ENCODE peak calls at places on chromosomes 5 and 9, in seven cellular contexts. One of them, this sample, is unnamed.

GRCh38 chr5:131148835-131149234 is 16.2 kb downstream of the HINT1 start:
- DNase-seq in uterus: no peak
- DNase-seq in retinal pigment epithelial cell: no peak
- DNase-seq in suprapubic skin: no peak
- DNase-seq in cardiac muscle cell: no peak
- DNase-seq in dorsolateral prefrontal cortex: no peak
- DNase-seq in BE2C: no peak
- DNase-seq in this sample: no peak

GRCh38 chr5:40475546-40475945 is 204.2 kb upstream of the PTGER4 start:
- DNase-seq in uterus: no peak
- DNase-seq in retinal pigment epithelial cell: no peak
- DNase-seq in suprapubic skin: no peak
- DNase-seq in cardiac muscle cell: no peak
- DNase-seq in dorsolateral prefrontal cortex: no peak
- DNase-seq in BE2C: no peak
- DNase-seq in this sample: no peak

GRCh38 chr5:38835887-38836286 is 9.9 kb upstream of the OSMR start:
- DNase-seq in uterus: no peak
- DNase-seq in retinal pigment epithelial cell: no peak
- DNase-seq in suprapubic skin: no peak
- DNase-seq in cardiac muscle cell: peak
- DNase-seq in dorsolateral prefrontal cortex: no peak
- DNase-seq in BE2C: no peak
- DNase-seq in this sample: peak

GRCh38 chr9:96858670-96859069 is 4.4 kb upstream of the ZNF782 start:
- DNase-seq in uterus: no peak
- DNase-seq in retinal pigment epithelial cell: no peak
- DNase-seq in suprapubic skin: no peak
- DNase-seq in cardiac muscle cell: no peak
- DNase-seq in dorsolateral prefrontal cortex: no peak
- DNase-seq in BE2C: no peak
- DNase-seq in this sample: peak

GRCh38 chr9:95360866-95361265 is 43.4 kb upstream of the FANCC start:
- DNase-seq in uterus: no peak
- DNase-seq in retinal pigment epithelial cell: no peak
- DNase-seq in suprapubic skin: no peak
- DNase-seq in cardiac muscle cell: no peak
- DNase-seq in dorsolateral prefrontal cortex: no peak
- DNase-seq in BE2C: peak
- DNase-seq in this sample: no peak

GRCh38 chr9:8419871-8420270 is 620.3 kb upstream of the DMAC1 start:
- DNase-seq in uterus: no peak
- DNase-seq in retinal pigment epithelial cell: no peak
- DNase-seq in suprapubic skin: no peak
- DNase-seq in cardiac muscle cell: peak
- DNase-seq in dorsolateral prefrontal cortex: no peak
- DNase-seq in BE2C: no peak
- DNase-seq in this sample: no peak

GRCh38 chr5:62347928-62348327 is 41.9 kb downstream of the KIF2A start:
- DNase-seq in uterus: no peak
- DNase-seq in retinal pigment epithelial cell: no peak
- DNase-seq in suprapubic skin: no peak
- DNase-seq in cardiac muscle cell: no peak
- DNase-seq in dorsolateral prefrontal cortex: no peak
- DNase-seq in BE2C: no peak
- DNase-seq in this sample: no peak

GRCh38 chr5:96247733-96248132 is 185.3 kb downstream of the PCSK1 start:
- DNase-seq in uterus: no peak
- DNase-seq in retinal pigment epithelial cell: no peak
- DNase-seq in suprapubic skin: no peak
- DNase-seq in cardiac muscle cell: no peak
- DNase-seq in dorsolateral prefrontal cortex: no peak
- DNase-seq in BE2C: no peak
- DNase-seq in this sample: no peak

DNA sequence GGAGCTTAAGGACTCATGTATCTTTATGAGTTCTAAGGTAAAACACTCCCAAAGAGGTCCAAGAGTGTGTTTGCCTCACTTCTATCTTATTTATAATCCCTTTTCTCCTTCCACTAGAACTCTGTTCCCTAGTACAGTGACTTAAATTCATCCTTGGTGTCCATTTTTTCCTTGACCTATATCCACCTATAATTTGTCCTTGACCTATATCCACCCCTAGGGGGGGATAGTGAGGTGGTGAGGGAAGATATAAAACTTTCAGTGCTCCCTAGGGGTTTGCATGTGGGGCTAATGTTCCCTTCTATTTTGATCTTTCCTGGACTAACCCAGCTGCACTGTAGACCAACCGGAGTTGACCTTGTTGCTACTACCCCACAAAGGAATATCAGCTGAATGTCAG is 83.5 kb upstream of the GNAQ start:
- DNase-seq in uterus: no peak
- DNase-seq in retinal pigment epithelial cell: no peak
- DNase-seq in suprapubic skin: no peak
- DNase-seq in cardiac muscle cell: peak
- DNase-seq in dorsolateral prefrontal cortex: no peak
- DNase-seq in BE2C: peak
- DNase-seq in this sample: no peak
- TF ChIP-seq CTCF in uterus: no peak
- TF ChIP-seq CTCF in retinal pigment epithelial cell: peak
- TF ChIP-seq CTCF in suprapubic skin: no peak
- TF ChIP-seq CTCF in cardiac muscle cell: peak
- TF ChIP-seq CTCF in dorsolateral prefrontal cortex: peak
- TF ChIP-seq CTCF in BE2C: peak
- TF ChIP-seq CTCF in this sample: peak

DNA sequence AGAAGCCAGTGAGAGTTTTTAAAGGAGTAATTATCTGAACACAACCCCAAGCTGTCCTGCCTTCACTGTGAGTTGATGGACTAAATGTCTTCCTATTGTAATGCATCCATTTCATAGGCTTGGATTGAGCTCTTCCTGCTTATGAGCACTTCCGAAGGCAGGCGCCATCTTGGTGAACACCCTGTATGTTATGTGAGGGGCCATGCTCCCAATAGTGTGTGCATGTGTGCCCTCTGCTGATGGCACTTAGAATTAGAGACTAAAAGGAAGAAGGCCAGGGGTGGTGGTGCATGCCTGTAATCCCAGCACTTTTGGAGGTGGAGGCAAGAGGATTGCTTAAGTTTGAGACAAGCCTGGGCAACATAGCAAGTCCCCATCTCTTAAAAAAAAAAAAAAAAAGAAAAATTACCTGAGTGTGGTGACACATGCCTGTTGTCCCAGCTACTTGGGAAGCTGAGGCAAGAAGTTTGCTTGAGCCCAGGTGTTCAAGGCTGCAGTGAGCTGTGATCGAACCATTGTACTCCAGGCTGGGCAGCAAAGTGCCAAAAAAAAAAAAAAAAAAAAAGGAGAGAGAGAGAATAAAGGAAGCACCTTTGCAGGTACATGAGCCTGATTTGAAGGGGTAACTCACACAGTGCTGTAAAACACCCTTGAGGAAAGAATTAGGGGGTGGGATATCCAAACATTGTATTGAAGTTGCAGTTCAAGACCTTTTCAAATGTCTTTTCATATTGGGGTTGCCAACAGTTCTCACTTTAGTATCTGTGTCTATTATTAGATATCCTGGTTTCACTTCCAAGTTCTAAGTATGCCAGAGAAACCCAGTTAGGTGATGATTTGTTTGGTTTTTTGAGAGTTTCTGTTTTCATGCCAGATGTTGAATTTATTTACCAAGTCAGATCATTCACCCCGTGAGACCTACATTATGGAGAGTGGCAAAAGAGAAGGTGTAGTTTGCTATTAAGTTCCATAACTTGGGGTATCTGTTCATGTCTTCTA is 64.8 kb downstream of the C9orf152 start:
- DNase-seq in uterus: no peak
- DNase-seq in retinal pigment epithelial cell: no peak
- DNase-seq in suprapubic skin: no peak
- DNase-seq in cardiac muscle cell: peak
- DNase-seq in dorsolateral prefrontal cortex: no peak
- DNase-seq in BE2C: peak
- DNase-seq in this sample: peak
- H3K4me3 ChIP-seq in uterus: no peak
- H3K4me3 ChIP-seq in retinal pigment epithelial cell: no peak
- H3K4me3 ChIP-seq in suprapubic skin: no peak
- H3K4me3 ChIP-seq in cardiac muscle cell: no peak
- H3K4me3 ChIP-seq in dorsolateral prefrontal cortex: no peak
- H3K4me3 ChIP-seq in BE2C: no peak
- H3K4me3 ChIP-seq in this sample: no peak

GRCh38 chr9:33167084-33167948 is at the start of gene B4GALT1:
- DNase-seq in uterus: peak
- DNase-seq in retinal pigment epithelial cell: peak
- DNase-seq in suprapubic skin: peak
- DNase-seq in cardiac muscle cell: peak
- DNase-seq in dorsolateral prefrontal cortex: peak
- DNase-seq in BE2C: peak
- DNase-seq in this sample: peak

GRCh38 chr9:33167949-33168535 is 906 bp upstream of the B4GALT1 start:
- DNase-seq in uterus: peak
- DNase-seq in retinal pigment epithelial cell: no peak
- DNase-seq in suprapubic skin: no peak
- DNase-seq in cardiac muscle cell: no peak
- DNase-seq in dorsolateral prefrontal cortex: no peak
- DNase-seq in BE2C: no peak
- DNase-seq in this sample: peak

GRCh38 chr9:33164138-33164809 is 2.9 kb downstream of the B4GALT1 start:
- DNase-seq in uterus: no peak
- DNase-seq in retinal pigment epithelial cell: no peak
- DNase-seq in suprapubic skin: no peak
- DNase-seq in cardiac muscle cell: peak
- DNase-seq in dorsolateral prefrontal cortex: no peak
- DNase-seq in BE2C: no peak
- DNase-seq in this sample: peak

GRCh38 chr9:33165263-33166151 is 1.6 kb downstream of the B4GALT1 start:
- DNase-seq in uterus: peak
- DNase-seq in retinal pigment epithelial cell: no peak
- DNase-seq in suprapubic skin: no peak
- DNase-seq in cardiac muscle cell: peak
- DNase-seq in dorsolateral prefrontal cortex: no peak
- DNase-seq in BE2C: no peak
- DNase-seq in this sample: peak

DNA sequence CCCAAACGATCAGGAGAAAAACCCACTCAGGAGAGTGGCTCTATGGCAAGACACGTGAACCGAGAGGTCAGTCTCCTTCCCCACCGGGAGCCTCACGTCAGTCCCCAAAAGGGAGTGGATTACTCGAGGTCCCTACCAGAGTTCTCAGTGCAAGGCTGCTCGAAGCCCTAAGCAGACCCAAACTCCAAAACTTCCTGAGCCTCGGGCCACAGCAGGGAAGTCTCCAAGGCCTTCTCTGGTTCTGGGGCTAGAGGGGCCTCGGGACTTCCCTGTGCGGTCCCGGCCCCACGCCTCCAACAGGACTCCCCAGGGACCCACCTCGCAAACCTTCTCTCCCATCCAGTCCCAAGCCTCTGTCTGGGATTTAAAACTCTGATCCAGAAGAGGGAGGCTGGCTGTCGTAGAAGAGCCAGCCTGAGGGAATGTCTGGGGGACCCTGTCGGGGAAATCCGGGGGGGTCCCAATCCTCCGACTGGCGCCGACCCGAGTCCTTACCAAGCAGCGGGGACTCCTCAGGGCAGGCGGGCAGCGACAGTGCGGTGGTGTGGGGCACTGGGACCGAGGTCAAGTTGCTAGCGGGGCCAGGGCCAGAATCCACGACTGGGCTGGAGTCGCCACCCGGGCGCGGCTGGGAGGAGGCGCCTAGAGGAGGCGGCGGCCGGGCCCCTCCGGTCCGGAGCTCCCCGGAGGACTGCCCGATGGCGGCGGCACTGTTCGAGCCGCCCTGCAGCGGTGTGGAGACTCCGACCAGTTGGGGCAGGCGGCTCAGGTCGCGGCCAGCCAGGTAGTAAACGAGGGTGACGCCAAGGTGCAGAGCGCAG is 663 bp downstream of the B4GALT1 start:
- DNase-seq in uterus: peak
- DNase-seq in retinal pigment epithelial cell: no peak
- DNase-seq in suprapubic skin: peak
- DNase-seq in cardiac muscle cell: peak
- DNase-seq in dorsolateral prefrontal cortex: no peak
- DNase-seq in BE2C: peak
- DNase-seq in this sample: peak
- TF ChIP-seq CTCF in uterus: no peak
- TF ChIP-seq CTCF in retinal pigment epithelial cell: no peak
- TF ChIP-seq CTCF in suprapubic skin: no peak
- TF ChIP-seq CTCF in cardiac muscle cell: no peak
- TF ChIP-seq CTCF in dorsolateral prefrontal cortex: no peak
- TF ChIP-seq CTCF in BE2C: no peak
- TF ChIP-seq CTCF in this sample: no peak

GRCh38 chr5:17149786-17150185 is 67.6 kb upstream of the BASP1 start:
- DNase-seq in uterus: no peak
- DNase-seq in retinal pigment epithelial cell: no peak
- DNase-seq in suprapubic skin: no peak
- DNase-seq in cardiac muscle cell: no peak
- DNase-seq in dorsolateral prefrontal cortex: no peak
- DNase-seq in BE2C: no peak
- DNase-seq in this sample: no peak

GRCh38 chr5:17150498-17150897 is 66.9 kb upstream of the BASP1 start:
- DNase-seq in uterus: no peak
- DNase-seq in retinal pigment epithelial cell: no peak
- DNase-seq in suprapubic skin: no peak
- DNase-seq in cardiac muscle cell: no peak
- DNase-seq in dorsolateral prefrontal cortex: no peak
- DNase-seq in BE2C: no peak
- DNase-seq in this sample: no peak

GRCh38 chr5:17154211-17154996 is 63.0 kb upstream of the BASP1 start:
- DNase-seq in uterus: no peak
- DNase-seq in retinal pigment epithelial cell: no peak
- DNase-seq in suprapubic skin: no peak
- DNase-seq in cardiac muscle cell: peak
- DNase-seq in dorsolateral prefrontal cortex: no peak
- DNase-seq in BE2C: no peak
- DNase-seq in this sample: peak

GRCh38 chr5:17148481-17148880 is 69.0 kb upstream of the BASP1 start:
- DNase-seq in uterus: no peak
- DNase-seq in retinal pigment epithelial cell: no peak
- DNase-seq in suprapubic skin: no peak
- DNase-seq in cardiac muscle cell: no peak
- DNase-seq in dorsolateral prefrontal cortex: no peak
- DNase-seq in BE2C: no peak
- DNase-seq in this sample: no peak

DNA sequence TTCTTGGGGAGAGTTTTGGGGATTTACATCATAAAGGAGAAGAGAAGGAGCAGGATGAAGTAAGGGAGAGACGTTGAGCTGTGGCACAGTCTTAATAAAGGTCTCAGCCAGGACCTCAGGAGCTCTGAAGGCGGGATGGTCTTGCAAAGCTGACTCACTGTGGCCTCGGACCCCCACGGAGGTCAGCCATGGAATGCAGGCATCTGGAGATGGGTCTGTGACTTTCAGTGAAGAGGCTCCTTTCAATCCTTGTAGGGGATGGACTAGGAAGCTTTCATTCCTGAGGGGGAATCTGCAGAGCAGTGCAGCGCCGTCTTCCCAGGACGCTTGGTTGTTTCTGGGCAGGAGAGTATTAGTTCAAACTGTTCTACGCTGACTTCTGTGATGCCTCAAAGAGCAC is 65.7 kb upstream of the BASP1 start:
- DNase-seq in uterus: no peak
- DNase-seq in retinal pigment epithelial cell: no peak
- DNase-seq in suprapubic skin: no peak
- DNase-seq in cardiac muscle cell: no peak
- DNase-seq in dorsolateral prefrontal cortex: no peak
- DNase-seq in BE2C: no peak
- DNase-seq in this sample: peak
- H3K4me3 ChIP-seq in uterus: no peak
- H3K4me3 ChIP-seq in retinal pigment epithelial cell: no peak
- H3K4me3 ChIP-seq in suprapubic skin: no peak
- H3K4me3 ChIP-seq in cardiac muscle cell: no peak
- H3K4me3 ChIP-seq in dorsolateral prefrontal cortex: no peak
- H3K4me3 ChIP-seq in BE2C: no peak
- H3K4me3 ChIP-seq in this sample: no peak